ENCODE peak calls at places on chromosomes 4 and X, in five cellular contexts. J, H, C, W and I are unnamed samples. For H3K4me1, the result is how much of the 10 kb centered on the place peaks cover.

GRCh38 chr4:6331018-6331417 is 61.4 kb downstream of the WFS1 start:
- DNase-seq in J (no peak), C (no peak), W (peak), H (no peak), I (no peak)

GRCh38 chr4:75696036-75696435 is 22.8 kb upstream of the G3BP2 start:
- DNase-seq in C (no peak), W (no peak), J (no peak), H (no peak), I (no peak)

GRCh38 chr4:56723201-56723605 is 42.1 kb upstream of the HOPX start:
- DNase-seq in J (no peak), C (no peak), W (no peak), H (no peak), I (no peak)

GRCh38 chrX:139967300-139967699 is 2.0 kb upstream of the CXorf66 start:
- DNase-seq in J (no peak), H (no peak), W (peak), C (no peak), I (no peak)

GRCh38 chr4:1347410-1347864 is 429 bp downstream of the UVSSA start:
- DNase-seq in J (peak), C (no peak), H (peak), W (peak), I (peak)

GRCh38 chr4:575281-576141 is 584 bp downstream of the TMEM271 start:
- DNase-seq in J (no peak), H (peak), W (peak), C (no peak), I (no peak)

GRCh38 chr4:64736999-64737853 is 328.0 kb upstream of the TECRL start:
- DNase-seq in H (no peak), C (no peak), J (no peak), W (no peak), I (no peak)

GRCh38 chrX:77160301-77160700 is 286.9 kb upstream of the FGF16 start:
- DNase-seq in W (no peak), J (no peak), H (no peak), C (no peak), I (no peak)

GRCh38 chr4:123785515-123785914 is 388.9 kb downstream of the SPRY1 start:
- DNase-seq in H (peak), W (peak), J (peak), C (no peak), I (peak)

GRCh38 chr4:127778102-127778501 is 4.0 kb upstream of the HSPA4L start:
- DNase-seq in W (no peak), J (no peak), H (no peak), C (no peak), I (no peak)

GRCh38 chrX:10106801-10107200 is 50.0 kb upstream of the CLCN4 start:
- DNase-seq in H (no peak), C (no peak), W (no peak), J (no peak), I (no peak)

GRCh38 chrX:41421071-41421729 is 25.9 kb upstream of the NYX start:
- DNase-seq in C (no peak), H (no peak), J (no peak), W (no peak), I (no peak)

GRCh38 chrX:136339702-136340101 is 38.9 kb downstream of the ADGRG4 start:
- DNase-seq in J (no peak), H (no peak), W (no peak), C (no peak), I (no peak)

DNA sequence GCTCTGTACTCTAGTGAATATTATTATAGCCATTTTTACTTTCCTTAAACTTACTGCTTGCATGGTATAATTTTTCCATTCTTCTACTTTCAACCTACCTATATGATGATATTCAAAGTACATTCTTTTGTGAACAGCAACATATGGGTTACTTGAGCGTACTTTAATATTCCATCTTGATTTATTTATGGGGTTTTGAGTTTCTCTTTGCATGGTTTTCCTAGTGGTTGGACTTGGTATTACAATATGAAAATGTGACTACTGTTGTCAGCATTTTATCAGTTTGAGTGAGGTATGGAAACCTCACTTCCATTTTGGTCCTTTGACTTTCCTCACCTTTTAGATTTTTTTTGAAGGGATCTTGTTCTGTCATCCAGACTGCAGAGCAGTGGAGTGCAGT is 35.9 kb downstream of the ADGRG4 start:
- DNase-seq in C (no peak), H (no peak), W (no peak), J (no peak), I (no peak)
- TF ChIP-seq CTCF in C (peak), H (no peak), W (peak), J (peak), I (no peak)

GRCh38 chr4:47824844-47825243 is 13.0 kb downstream of the CORIN start:
- DNase-seq in W (no peak), C (no peak), J (peak), H (no peak), I (peak)

GRCh38 chr4:47831026-47831689 is 6.7 kb downstream of the CORIN start:
- DNase-seq in H (no peak), J (no peak), W (no peak), C (no peak), I (peak)

GRCh38 chr4:47830263-47831025 is 7.4 kb downstream of the CORIN start:
- DNase-seq in W (no peak), H (no peak), C (no peak), J (no peak), I (no peak)

GRCh38 chr4:47827339-47828047 is 10.4 kb downstream of the CORIN start:
- DNase-seq in J (no peak), H (no peak), W (no peak), C (no peak), I (no peak)

GRCh38 chr4:47829438-47829837 is 8.4 kb downstream of the CORIN start:
- DNase-seq in H (no peak), C (no peak), J (no peak), W (no peak), I (no peak)
- H3K27ac ChIP-seq in H (no peak), C (no peak), J (peak), W (peak), I (no peak)

GRCh38 chrX:8731579-8732395 is at the start of gene ANOS1:
- DNase-seq in C (no peak), W (peak), H (peak), J (peak), I (peak)

GRCh38 chrX:8726031-8726652 is 5.8 kb downstream of the ANOS1 start:
- DNase-seq in W (no peak), C (no peak), J (no peak), H (no peak), I (no peak)

GRCh38 chrX:8724176-8724757 is 7.7 kb downstream of the ANOS1 start:
- DNase-seq in C (no peak), H (no peak), J (no peak), W (peak), I (no peak)

GRCh38 chrX:8730812-8731578 is 942 bp downstream of the ANOS1 start:
- DNase-seq in C (no peak), W (no peak), J (no peak), H (no peak), I (no peak)

DNA sequence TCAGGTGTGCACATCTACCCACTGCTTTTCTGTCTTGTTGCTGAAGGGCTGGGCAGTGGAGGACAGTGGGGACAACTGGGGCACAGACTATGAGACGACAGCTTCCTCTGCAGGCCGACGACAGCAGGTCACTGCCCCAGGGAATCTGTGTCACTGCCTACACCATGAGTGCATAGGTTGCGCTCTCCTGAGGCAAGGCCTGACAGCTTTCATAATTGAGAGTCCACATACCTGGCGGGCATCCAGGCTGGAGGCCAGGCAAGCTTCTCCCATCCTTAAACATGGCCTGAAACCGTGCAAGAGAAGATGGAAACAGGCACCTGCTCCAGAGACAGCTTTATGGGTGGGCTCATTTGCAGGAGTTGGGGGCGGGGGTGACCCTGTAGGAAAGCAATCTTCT is 3.0 kb downstream of the ANOS1 start:
- DNase-seq in H (peak), J (no peak), C (no peak), W (no peak), I (no peak)
- H3K4me1 ChIP-seq in H (under half), J (under half), C (under half), W (under half), I (under half)

GRCh38 chrX:50888884-50889283 is 21.7 kb upstream of the BMP15 start:
- DNase-seq in J (no peak), C (no peak), W (no peak), H (no peak), I (no peak)

GRCh38 chrX:50893466-50893865 is 17.1 kb upstream of the BMP15 start:
- DNase-seq in W (no peak), J (no peak), H (no peak), C (no peak), I (no peak)

DNA sequence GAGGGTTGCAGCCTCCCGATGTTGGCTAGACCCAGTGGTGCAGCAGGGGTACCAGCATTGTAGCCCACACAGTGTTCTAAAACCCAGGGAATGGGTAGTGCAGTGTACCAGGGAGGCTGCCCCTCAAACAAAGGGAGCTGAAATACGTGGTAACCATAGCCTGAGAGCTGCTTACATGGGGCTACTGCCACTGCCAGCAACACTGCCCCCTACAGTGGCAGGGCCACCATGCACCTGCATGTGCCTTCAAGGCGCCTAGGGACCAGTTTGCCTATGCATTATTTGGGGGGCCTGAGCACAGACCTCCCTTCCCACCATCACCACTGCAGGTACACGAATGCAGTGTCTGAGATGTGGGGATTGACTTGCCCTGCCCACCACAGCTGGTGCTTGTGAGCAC is 21.0 kb upstream of the BMP15 start:
- DNase-seq in W (no peak), C (no peak), J (no peak), H (no peak), I (no peak)
- TF ChIP-seq CTCF in W (no peak), C (no peak), J (no peak), H (no peak), I (no peak)

GRCh38 chr4:185212566-185212965 is 3.2 kb downstream of the SNX25 start:
- DNase-seq in C (no peak), W (no peak), H (no peak), J (no peak), I (no peak)

GRCh38 chr4:185211035-185211434 is 1.6 kb downstream of the SNX25 start:
- DNase-seq in W (no peak), J (no peak), H (no peak), C (no peak), I (no peak)

GRCh38 chr4:185211641-185212040 is 2.2 kb downstream of the SNX25 start:
- DNase-seq in W (no peak), C (no peak), H (no peak), J (no peak), I (no peak)

GRCh38 chr4:185210102-185210981 is 944 bp downstream of the SNX25 start:
- DNase-seq in W (peak), J (peak), C (no peak), H (no peak), I (peak)

DNA sequence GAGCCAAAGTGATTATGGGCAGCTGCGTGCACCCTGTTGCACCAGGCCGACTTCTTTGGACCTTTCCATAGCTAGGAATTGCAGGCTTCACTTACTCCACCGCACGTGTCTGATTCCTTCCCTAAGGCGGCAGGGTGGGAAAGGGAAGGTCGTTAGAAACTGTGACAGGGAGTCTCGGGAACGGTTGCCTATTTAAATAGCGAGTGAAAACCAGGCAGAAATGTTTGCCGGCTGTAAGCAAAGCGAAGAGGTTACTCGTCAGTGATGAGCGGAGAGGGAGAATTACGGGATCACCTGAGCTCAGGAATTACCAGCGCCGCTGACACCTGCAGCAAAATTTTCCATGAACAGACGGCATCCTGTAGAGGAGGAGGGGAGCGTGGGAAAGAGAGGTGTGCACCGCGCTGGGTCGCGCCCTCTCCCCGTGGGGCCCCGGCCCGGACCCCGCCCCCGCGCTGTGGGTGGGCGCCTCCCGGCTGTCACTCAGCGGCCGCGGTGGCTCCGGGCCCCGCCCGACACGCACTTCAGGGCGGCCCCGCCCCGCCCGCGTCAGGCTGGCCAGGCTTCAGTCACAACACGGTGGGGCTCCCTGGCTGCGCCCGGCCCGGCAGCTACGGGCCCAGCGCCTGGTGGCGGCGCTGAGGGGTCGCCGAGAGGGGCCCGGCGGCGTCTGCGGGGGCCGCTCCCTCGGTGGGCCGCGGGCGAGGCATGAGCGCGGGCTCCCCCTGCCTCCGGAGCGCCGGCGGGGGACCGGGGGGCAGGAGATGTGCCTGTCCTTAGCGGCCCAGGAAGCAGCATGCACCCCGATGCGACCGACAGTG is at the start of gene SNX25:
- DNase-seq in J (peak), H (peak), W (peak), C (peak), I (peak)
- H3K27ac ChIP-seq in J (peak), H (peak), W (peak), C (peak), I (peak)

DNA sequence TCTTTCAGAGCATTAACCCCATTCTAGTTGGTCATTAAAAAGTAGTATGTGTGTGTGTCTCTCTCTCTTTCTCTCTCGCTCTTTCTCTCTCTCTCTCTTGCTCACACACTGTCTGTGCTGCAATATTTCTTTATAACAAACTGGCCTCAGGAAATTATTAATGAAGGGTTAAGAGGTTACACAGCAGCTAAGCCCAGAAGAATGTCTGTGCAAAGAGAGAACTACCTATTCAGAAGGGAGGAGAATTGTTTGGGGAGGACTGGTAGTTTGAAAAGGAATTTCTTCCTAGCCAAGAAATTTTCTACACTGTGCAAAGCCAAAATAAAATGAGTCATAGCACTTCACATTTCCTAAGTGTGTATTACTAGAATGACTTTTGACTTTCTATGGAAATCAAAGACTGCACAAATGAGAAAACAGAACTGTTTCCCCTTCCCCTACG is 22.2 kb downstream of the PDGFC start:
- DNase-seq in C (no peak), H (no peak), W (peak), J (no peak), I (no peak)
- H3K4me1 ChIP-seq in C (half or more), H (under half), W (under half), J (half or more), I (half or more)